ENCODE peak calls at places on chromosomes 11 and 22, in four cellular contexts. One of them, this sample, is unnamed.

GRCh38 chr11:117898059-117898458 is 21.6 kb upstream of the FXYD6 start:
- DNase-seq in H4: no peak
- DNase-seq in Daoy: no peak
- DNase-seq in activated CD8-positive, alpha-beta memory T cell treated with anti-CD3 and anti-CD28 coated beads for 48 hours: no peak
- DNase-seq in this sample: no peak

GRCh38 chr11:115709297-115709696 is 205.1 kb upstream of the CADM1 start:
- DNase-seq in H4: no peak
- DNase-seq in Daoy: no peak
- DNase-seq in activated CD8-positive, alpha-beta memory T cell treated with anti-CD3 and anti-CD28 coated beads for 48 hours: no peak
- DNase-seq in this sample: no peak

GRCh38 chr22:20602589-20603164 is 95.3 kb downstream of the MED15 start:
- DNase-seq in H4: no peak
- DNase-seq in Daoy: no peak
- DNase-seq in activated CD8-positive, alpha-beta memory T cell treated with anti-CD3 and anti-CD28 coated beads for 48 hours: no peak
- DNase-seq in this sample: peak; percentile 39

GRCh38 chr11:64771861-64772260 is 6.5 kb downstream of the SF1 start:
- DNase-seq in H4: no peak
- DNase-seq in Daoy: no peak
- DNase-seq in activated CD8-positive, alpha-beta memory T cell treated with anti-CD3 and anti-CD28 coated beads for 48 hours: no peak
- DNase-seq in this sample: no peak

GRCh38 chr22:49381595-49382450 is 445.9 kb downstream of the BRD1 start:
- DNase-seq in H4: no peak
- DNase-seq in Daoy: peak; percentile 43
- DNase-seq in activated CD8-positive, alpha-beta memory T cell treated with anti-CD3 and anti-CD28 coated beads for 48 hours: no peak
- DNase-seq in this sample: peak; percentile 29

GRCh38 chr11:124840666-124841065 is 24.6 kb upstream of the ROBO3 start:
- DNase-seq in H4: no peak
- DNase-seq in Daoy: no peak
- DNase-seq in activated CD8-positive, alpha-beta memory T cell treated with anti-CD3 and anti-CD28 coated beads for 48 hours: no peak
- DNase-seq in this sample: no peak

GRCh38 chr11:15224466-15224865 is 109.7 kb downstream of the INSC start:
- DNase-seq in H4: no peak
- DNase-seq in Daoy: no peak
- DNase-seq in activated CD8-positive, alpha-beta memory T cell treated with anti-CD3 and anti-CD28 coated beads for 48 hours: no peak
- DNase-seq in this sample: no peak

GRCh38 chr11:3984896-3985295 is 109.7 kb upstream of the RRM1 start:
- DNase-seq in H4: no peak
- DNase-seq in Daoy: peak; percentile 5
- DNase-seq in activated CD8-positive, alpha-beta memory T cell treated with anti-CD3 and anti-CD28 coated beads for 48 hours: no peak
- DNase-seq in this sample: no peak

GRCh38 chr22:42869463-42869862 is 12.4 kb upstream of the ARFGAP3 start:
- DNase-seq in H4: no peak
- DNase-seq in Daoy: no peak
- DNase-seq in activated CD8-positive, alpha-beta memory T cell treated with anti-CD3 and anti-CD28 coated beads for 48 hours: no peak
- DNase-seq in this sample: no peak

GRCh38 chr11:78371221-78371899 is 46.3 kb downstream of the GAB2 start:
- DNase-seq in H4: no peak
- DNase-seq in Daoy: no peak
- DNase-seq in activated CD8-positive, alpha-beta memory T cell treated with anti-CD3 and anti-CD28 coated beads for 48 hours: no peak
- DNase-seq in this sample: no peak

GRCh38 chr22:29275167-29275566 is 7.1 kb downstream of the EWSR1 start:
- DNase-seq in H4: no peak
- DNase-seq in Daoy: no peak
- DNase-seq in activated CD8-positive, alpha-beta memory T cell treated with anti-CD3 and anti-CD28 coated beads for 48 hours: no peak
- DNase-seq in this sample: no peak

GRCh38 chr11:35477871-35478270 is 47.5 kb downstream of the PAMR1 start:
- DNase-seq in H4: no peak
- DNase-seq in Daoy: no peak
- DNase-seq in activated CD8-positive, alpha-beta memory T cell treated with anti-CD3 and anti-CD28 coated beads for 48 hours: no peak
- DNase-seq in this sample: no peak

GRCh38 chr11:11000546-11001283 is 142.9 kb upstream of the ZBED5 start:
- DNase-seq in H4: no peak
- DNase-seq in Daoy: no peak
- DNase-seq in activated CD8-positive, alpha-beta memory T cell treated with anti-CD3 and anti-CD28 coated beads for 48 hours: no peak
- DNase-seq in this sample: no peak

GRCh38 chr11:66136752-66137123 is 66.7 kb downstream of the PACS1 start:
- DNase-seq in H4: no peak
- DNase-seq in Daoy: peak; percentile 35
- DNase-seq in activated CD8-positive, alpha-beta memory T cell treated with anti-CD3 and anti-CD28 coated beads for 48 hours: no peak
- DNase-seq in this sample: peak; percentile 62

GRCh38 chr22:45551310-45552016 is 48.8 kb downstream of the FBLN1 start:
- DNase-seq in H4: no peak
- DNase-seq in Daoy: no peak
- DNase-seq in activated CD8-positive, alpha-beta memory T cell treated with anti-CD3 and anti-CD28 coated beads for 48 hours: no peak
- DNase-seq in this sample: no peak

GRCh38 chr11:116857936-116858335 is 20.5 kb upstream of the APOA1 start:
- DNase-seq in H4: no peak
- DNase-seq in Daoy: no peak
- DNase-seq in activated CD8-positive, alpha-beta memory T cell treated with anti-CD3 and anti-CD28 coated beads for 48 hours: no peak
- DNase-seq in this sample: no peak

GRCh38 chr22:50544746-50545253 is 899 bp upstream of the KLHDC7B start:
- DNase-seq in H4: no peak
- DNase-seq in Daoy: peak; percentile 25
- DNase-seq in activated CD8-positive, alpha-beta memory T cell treated with anti-CD3 and anti-CD28 coated beads for 48 hours: no peak
- DNase-seq in this sample: no peak

GRCh38 chr11:127651888-127652221 is 651.3 kb upstream of the KIRREL3 start:
- DNase-seq in H4: no peak
- DNase-seq in Daoy: peak; percentile 27
- DNase-seq in activated CD8-positive, alpha-beta memory T cell treated with anti-CD3 and anti-CD28 coated beads for 48 hours: no peak
- DNase-seq in this sample: no peak

GRCh38 chr11:6843670-6844069 is 1.8 kb upstream of the OR10A5 start:
- DNase-seq in H4: no peak
- DNase-seq in Daoy: no peak
- DNase-seq in activated CD8-positive, alpha-beta memory T cell treated with anti-CD3 and anti-CD28 coated beads for 48 hours: no peak
- DNase-seq in this sample: no peak

GRCh38 chr11:73866095-73866579 is 10.5 kb downstream of the COA4 start:
- DNase-seq in H4: no peak
- DNase-seq in Daoy: peak; percentile 4
- DNase-seq in activated CD8-positive, alpha-beta memory T cell treated with anti-CD3 and anti-CD28 coated beads for 48 hours: no peak
- DNase-seq in this sample: no peak

GRCh38 chr22:44822479-44822878 is 70.1 kb downstream of the ARHGAP8 start:
- DNase-seq in H4: no peak
- DNase-seq in Daoy: no peak
- DNase-seq in activated CD8-positive, alpha-beta memory T cell treated with anti-CD3 and anti-CD28 coated beads for 48 hours: no peak
- DNase-seq in this sample: no peak

GRCh38 chr22:50148991-50149721 is 21.4 kb upstream of the PANX2 start:
- DNase-seq in H4: peak; percentile 42
- DNase-seq in Daoy: peak; percentile 91
- DNase-seq in activated CD8-positive, alpha-beta memory T cell treated with anti-CD3 and anti-CD28 coated beads for 48 hours: peak; percentile 44
- DNase-seq in this sample: no peak

GRCh38 chr11:17294033-17294432 is 17.5 kb downstream of the NUCB2 start:
- DNase-seq in H4: no peak
- DNase-seq in Daoy: no peak
- DNase-seq in activated CD8-positive, alpha-beta memory T cell treated with anti-CD3 and anti-CD28 coated beads for 48 hours: no peak
- DNase-seq in this sample: no peak

This sample was measured in SJSA1.